ENCODE peak calls at places on chromosomes 16 and 17, in five cellular contexts. V is H1, P is trophoblast cell, B is mesendoderm, R is H9. X is an unnamed sample.

GRCh38 chr17:81440511-81441244 is 45.4 kb downstream of the BAHCC1 start:
- DNase-seq in B (peak; percentile 70), V (peak; percentile 90), P (no peak), R (peak; percentile 93), X (peak; percentile 44)

GRCh38 chr17:12673788-12674187 is 8.1 kb downstream of the MYOCD start:
- DNase-seq in B (peak; percentile 25), P (peak; percentile 45), V (no peak), R (no peak), X (no peak)

GRCh38 chr16:67663151-67663876 is 2.6 kb downstream of the PARD6A start:
- DNase-seq in P (no peak), V (peak; percentile 88), R (peak; percentile 79), B (peak; percentile 64), X (no peak)

GRCh38 chr17:17151541-17151940 is 54.6 kb downstream of the PLD6 start:
- DNase-seq in R (no peak), B (no peak), P (no peak), V (no peak), X (no peak)

GRCh38 chr16:4404247-4404966 is 12.0 kb downstream of the CORO7 start:
- DNase-seq in V (peak; percentile 93), R (peak; percentile 93), B (peak; percentile 89), P (peak; percentile 75), X (no peak)

GRCh38 chr17:75153854-75154194 is 488 bp downstream of the JPT1 start:
- DNase-seq in R (no peak), B (no peak), V (no peak), P (no peak), X (no peak)

GRCh38 chr16:31472559-31473203 is 729 bp downstream of the TGFB1I1 start:
- DNase-seq in V (peak; percentile 92), B (peak; percentile 88), R (peak; percentile 86), P (peak; percentile 33), X (no peak)

GRCh38 chr16:87956771-87957279 is 5.6 kb downstream of the BANP start:
- DNase-seq in V (no peak), B (peak; percentile 54), P (no peak), R (no peak), X (no peak)

GRCh38 chr17:52885882-52886281 is 727.4 kb upstream of the CA10 start:
- DNase-seq in R (no peak), V (no peak), B (peak; percentile 96), P (no peak), X (no peak)

GRCh38 chr16:23504076-23504452 is 6.2 kb downstream of the GGA2 start:
- DNase-seq in R (no peak), B (no peak), V (no peak), P (no peak), X (no peak)

GRCh38 chr17:27778193-27778592 is 22.1 kb downstream of the NOS2 start:
- DNase-seq in B (no peak), P (no peak), R (no peak), V (no peak), X (no peak)

GRCh38 chr16:73063284-73063733 is 15.4 kb upstream of the ZFHX3 start:
- DNase-seq in V (no peak), B (no peak), P (no peak), R (peak; percentile 50), X (peak; percentile 51)

GRCh38 chr16:17471745-17472075 is 950 bp upstream of the XYLT1 start:
- DNase-seq in V (no peak), P (no peak), R (no peak), B (no peak), X (no peak)

DNA sequence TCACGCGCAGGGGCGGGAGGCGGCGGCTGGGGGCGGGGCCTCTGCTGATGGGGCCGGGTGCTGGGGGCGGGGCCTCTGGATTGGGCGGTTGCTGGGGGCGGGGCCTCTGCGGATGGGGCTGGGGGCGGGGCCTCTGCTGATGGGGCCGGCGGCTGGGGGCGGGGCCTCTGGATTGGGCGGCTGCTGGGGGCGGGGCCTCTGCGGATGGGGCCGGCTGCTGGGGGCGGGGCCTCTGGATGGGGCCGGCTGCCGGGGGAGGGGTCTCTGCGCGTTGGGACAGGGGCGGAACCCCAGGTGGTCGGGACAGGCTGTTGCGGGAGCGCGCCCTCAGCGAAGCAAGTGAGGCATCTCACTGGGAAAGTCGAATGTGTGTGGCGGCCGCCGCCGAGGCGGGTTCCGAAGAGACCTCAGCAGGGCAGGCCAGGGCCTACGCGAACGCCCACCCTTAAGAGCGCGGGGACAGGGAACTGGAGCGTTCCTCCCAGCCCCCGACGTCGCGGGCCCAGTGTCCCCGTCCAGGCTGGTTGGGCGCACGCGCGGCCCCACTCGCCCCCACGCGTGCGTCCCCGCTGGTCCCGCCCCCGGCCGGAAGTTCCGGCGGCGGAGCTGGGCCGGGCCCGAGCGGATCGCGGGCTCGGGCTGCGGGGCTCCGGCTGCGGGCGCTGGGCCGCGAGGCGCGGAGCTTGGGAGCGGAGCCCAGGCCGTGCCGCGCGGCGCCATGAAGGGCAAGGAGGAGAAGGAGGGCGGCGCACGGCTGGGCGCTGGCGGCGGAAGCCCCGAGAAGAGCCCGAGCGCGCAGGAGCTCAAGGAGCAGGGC is at the start of gene STUB1:
- DNase-seq in R (peak; percentile 95), B (peak; percentile 94), P (peak; percentile 74), V (peak; percentile 95), X (peak; percentile 87)
- H3K18ac ChIP-seq in R (peak within 1 kb of the TSS; percentile 46), B (peak within 1 kb of the TSS; percentile 43), P (peak within 1 kb of the TSS; percentile 86), V (peak within 1 kb of the TSS; percentile 32), X (peak within 1 kb of the TSS; percentile 99)

DNA sequence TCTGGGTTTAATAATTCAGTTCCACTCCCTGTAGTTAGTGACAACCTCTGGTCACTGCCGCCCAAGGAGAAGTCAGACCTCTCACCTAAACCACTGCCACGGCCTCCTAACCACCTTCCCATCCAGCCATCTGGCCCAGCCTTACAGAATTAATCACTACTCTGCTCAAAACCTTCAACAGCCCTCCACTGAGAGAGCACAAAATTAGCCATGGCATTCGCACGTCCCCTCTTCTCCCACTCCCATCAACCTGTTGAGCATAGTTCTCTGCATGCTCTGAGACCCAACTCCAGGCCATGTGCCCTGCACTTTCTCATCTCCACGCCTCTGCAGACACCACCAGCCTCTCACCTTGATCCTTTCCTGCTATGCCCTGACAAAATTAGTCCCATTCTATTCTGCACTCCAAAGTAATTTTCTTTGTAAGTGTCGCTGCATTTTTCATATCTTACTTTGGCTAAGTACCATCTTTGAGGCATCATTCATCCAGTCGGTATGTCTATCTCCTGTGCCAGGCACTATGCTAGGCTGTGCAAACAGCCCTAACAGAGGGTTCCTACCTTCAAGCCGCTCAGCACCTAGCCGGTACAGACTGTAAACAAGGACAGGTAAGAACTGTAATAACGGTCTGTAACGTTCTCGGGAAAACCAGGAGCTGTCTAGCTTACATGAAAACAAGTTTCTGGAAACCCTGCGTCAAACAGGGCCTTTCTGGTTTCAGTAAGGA is 961 bp downstream of the COPRS start:
- DNase-seq in V (no peak), P (no peak), B (no peak), R (no peak), X (no peak)
- H3K18ac ChIP-seq in V (no peak overlapping the region), P (no peak overlapping the region), B (peak overlapping the region; percentile 96), R (no peak overlapping the region), X (no peak overlapping the region)

GRCh38 chr17:63529711-63530556 is 6.8 kb downstream of the KCNH6 start:
- DNase-seq in V (no peak), B (no peak), P (no peak), R (no peak), X (no peak)

GRCh38 chr17:63530557-63531021 is 7.4 kb downstream of the KCNH6 start:
- DNase-seq in B (no peak), P (no peak), R (no peak), V (no peak), X (no peak)

GRCh38 chr17:63534078-63534570 is 11.0 kb downstream of the KCNH6 start:
- DNase-seq in B (no peak), R (no peak), P (no peak), V (no peak), X (no peak)

GRCh38 chr17:63533433-63534077 is 10.4 kb downstream of the KCNH6 start:
- DNase-seq in B (peak; percentile 31), V (no peak), R (no peak), P (no peak), X (no peak)

DNA sequence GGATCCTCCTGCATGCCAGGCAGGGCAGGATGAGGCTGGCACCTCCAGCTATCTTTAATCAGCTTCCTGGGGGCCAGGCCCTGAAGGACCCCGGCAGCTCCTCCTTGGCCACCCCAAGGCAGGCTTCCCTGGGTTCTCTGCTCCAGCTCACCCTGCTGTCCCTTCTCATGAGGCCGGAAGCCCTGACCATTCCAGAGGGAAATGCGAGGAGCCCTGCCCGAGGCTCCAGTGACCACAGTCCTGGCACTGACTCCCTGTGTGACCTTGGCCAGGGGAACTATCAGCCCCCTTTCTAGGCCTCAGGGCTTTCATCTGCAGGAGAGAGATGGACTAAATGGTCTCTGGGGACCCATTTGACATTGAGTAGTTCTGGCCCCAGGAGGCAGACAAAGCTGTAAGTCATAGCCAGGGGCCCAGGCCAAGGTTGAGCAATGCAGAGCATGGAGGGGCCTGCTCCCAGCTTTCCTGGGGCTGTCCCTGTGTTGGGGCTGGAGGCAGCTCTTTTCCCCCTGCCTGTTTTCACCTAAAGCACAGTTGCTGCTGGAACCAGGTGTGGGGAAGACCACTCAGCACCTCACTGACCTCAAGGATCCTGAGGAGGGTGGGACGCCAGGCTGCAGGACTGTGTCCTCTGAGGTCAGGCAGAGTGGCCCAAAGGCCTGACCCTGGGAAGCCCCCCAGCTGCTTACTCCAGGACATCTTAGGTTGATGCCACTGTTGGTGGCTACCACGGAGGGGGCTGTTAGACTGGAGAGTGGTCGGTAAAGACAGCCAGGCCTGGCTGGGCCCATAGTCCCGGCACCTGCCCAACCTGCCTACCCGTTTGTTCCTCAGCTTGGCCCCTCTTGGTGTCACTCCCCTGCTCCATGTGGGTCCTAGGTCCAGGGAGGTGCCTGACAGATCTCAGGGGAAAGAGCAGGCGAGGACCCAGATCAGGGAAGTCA is 8.1 kb downstream of the KCNH6 start:
- DNase-seq in B (no peak), P (no peak), V (no peak), R (no peak), X (no peak)
- H3K18ac ChIP-seq in B (no peak overlapping the region), P (no peak overlapping the region), V (no peak overlapping the region), R (no peak overlapping the region), X (no peak overlapping the region)

GRCh38 chr17:78897639-78897996 is 5.4 kb downstream of the CEP295NL start:
- DNase-seq in R (no peak), B (no peak), P (peak; percentile 56), V (no peak), X (no peak)

GRCh38 chr17:78895322-78895721 is 7.7 kb downstream of the CEP295NL start:
- DNase-seq in V (no peak), P (no peak), R (no peak), B (no peak), X (no peak)

GRCh38 chr17:78898075-78898836 is 4.7 kb downstream of the CEP295NL start:
- DNase-seq in B (no peak), P (peak; percentile 94), V (no peak), R (no peak), X (no peak)

GRCh38 chr17:78896091-78896833 is 6.7 kb downstream of the CEP295NL start:
- DNase-seq in V (no peak), P (no peak), R (no peak), B (no peak), X (no peak)

DNA sequence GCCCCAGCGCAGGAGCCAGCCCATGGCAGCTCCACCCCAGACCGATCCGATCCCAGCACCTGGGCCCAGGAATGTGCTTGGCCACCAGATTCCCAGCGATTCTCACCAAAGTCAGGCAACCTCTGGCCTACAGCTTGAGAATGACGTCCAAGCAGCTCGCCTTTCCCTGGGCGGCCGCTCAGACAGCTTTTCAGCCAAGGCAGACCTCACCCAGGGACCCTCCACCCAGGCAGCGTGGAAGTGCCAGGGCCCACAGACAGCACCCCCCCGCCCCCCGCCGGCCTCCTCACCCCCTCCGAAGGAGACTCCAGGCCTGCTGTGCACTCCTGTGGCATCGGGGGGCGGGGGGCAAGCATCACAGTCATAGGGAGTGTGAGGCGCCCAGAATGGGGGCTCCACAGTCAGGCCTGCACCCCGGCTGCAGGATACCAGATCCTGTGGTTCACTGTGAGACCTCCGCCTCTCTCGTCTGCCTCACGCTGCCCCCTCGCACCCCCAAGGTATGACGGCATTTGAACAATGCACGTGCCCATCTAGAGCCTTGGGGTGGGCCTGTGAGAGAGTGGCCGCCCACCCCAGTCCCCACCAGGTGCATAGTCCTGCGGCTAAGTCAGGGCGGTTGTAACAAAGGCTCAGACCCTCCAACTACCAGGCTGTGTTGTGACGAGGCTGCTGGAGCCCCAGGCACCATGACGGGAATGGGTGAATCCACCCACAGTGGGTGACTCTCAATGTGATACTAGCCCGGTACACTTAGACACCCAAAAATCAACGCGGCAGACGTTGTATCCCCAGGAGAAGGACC is 6.0 kb downstream of the CEP295NL start:
- DNase-seq in R (no peak), V (no peak), B (no peak), P (peak; percentile 88), X (no peak)
- H3K18ac ChIP-seq in R (no peak overlapping the region), V (no peak overlapping the region), B (no peak overlapping the region), P (peak overlapping the region; percentile 42), X (peak overlapping the region; percentile 91)